ENCODE peak calls at places on chromosomes 3 and 15, in four cellular contexts. O is PC-3, Y is hepatocyte, C is left ventricle myocardium inferior. Q is an unnamed sample.
A peak's percentile ranks its signal among the peaks of the same experiment; 100 is the strongest.

GRCh38 chr3:78659386-78659987 is 1108.3 kb downstream of the ROBO1 start:
- DNase-seq in O (peak; percentile 76), Y (peak; percentile 67), C (no peak), Q (no peak)

GRCh38 chr3:174812172-174812862 is 46.8 kb upstream of the NAALADL2 start:
- DNase-seq in O (peak; percentile 11), Y (no peak), C (no peak), Q (no peak)

GRCh38 chr3:46440531-46441294 is 24.0 kb downstream of the LTF start:
- DNase-seq in O (no peak), Y (no peak), C (no peak), Q (no peak)

GRCh38 chr3:1963896-1964295 is 134.8 kb upstream of the CNTN4 start:
- DNase-seq in O (no peak), Y (no peak), C (no peak), Q (no peak)

GRCh38 chr3:110564674-110565073 is 506.9 kb upstream of the NECTIN3 start:
- DNase-seq in O (no peak), Y (no peak), C (no peak), Q (no peak)

GRCh38 chr3:57166660-57167059 is 1.5 kb upstream of the IL17RD start:
- DNase-seq in O (no peak), Y (no peak), C (no peak), Q (no peak)

GRCh38 chr15:31345606-31346366 is 19.2 kb downstream of the KLF13 start:
- DNase-seq in O (no peak), Y (no peak), C (peak; percentile 14), Q (no peak)

GRCh38 chr15:25989327-25989726 is 126.2 kb upstream of the ATP10A start:
- DNase-seq in O (no peak), Y (no peak), C (no peak), Q (no peak)

GRCh38 chr15:44317423-44317822 is 28.9 kb downstream of the GOLM2 start:
- DNase-seq in O (no peak), Y (no peak), C (no peak), Q (no peak)

GRCh38 chr3:127589600-127590281 is 792 bp downstream of the TPRA1 start:
- DNase-seq in O (peak; percentile 19), Y (peak; percentile 48), C (no peak), Q (no peak)

GRCh38 chr3:43362961-43363360 is 76.6 kb downstream of the SNRK start:
- DNase-seq in O (no peak), Y (no peak), C (no peak), Q (no peak)

GRCh38 chr3:29319262-29319661 is 38.4 kb downstream of the RBMS3 start:
- DNase-seq in O (no peak), Y (no peak), C (no peak), Q (no peak)

GRCh38 chr15:67146214-67146613 is 80.8 kb downstream of the SMAD3 start:
- DNase-seq in O (peak; percentile 61), Y (peak; percentile 46), C (peak; percentile 58), Q (peak; percentile 61)

GRCh38 chr15:41585140-41586047 is 26.4 kb downstream of the TYRO3 start:
- DNase-seq in O (peak; percentile 83), Y (peak; percentile 58), C (peak; percentile 52), Q (no peak)

GRCh38 chr15:39133201-39133600 is 447.7 kb upstream of the THBS1 start:
- DNase-seq in O (peak; percentile 46), Y (peak; percentile 30), C (no peak), Q (no peak)

GRCh38 chr15:40045572-40046217 is 6.7 kb upstream of the SRP14 start:
- DNase-seq in O (no peak), Y (no peak), C (no peak), Q (no peak)

GRCh38 chr15:83398591-83398990 is 48.5 kb upstream of the SH3GL3 start:
- DNase-seq in O (peak; percentile 67), Y (no peak), C (no peak), Q (no peak)

GRCh38 chr3:49869525-49870126 is at the start of gene CAMKV:
- DNase-seq in O (no peak), Y (peak; percentile 44), C (no peak), Q (no peak)

GRCh38 chr3:10417849-10418248 is 87.5 kb downstream of the ATP2B2 start:
- DNase-seq in O (peak; percentile 11), Y (no peak), C (no peak), Q (no peak)

GRCh38 chr15:57777034-57777433 is 70.5 kb downstream of the POLR2M start:
- DNase-seq in O (no peak), Y (no peak), C (no peak), Q (no peak)

GRCh38 chr15:42160110-42160509 is 3.7 kb upstream of the PLA2G4F start:
- DNase-seq in O (no peak), Y (no peak), C (no peak), Q (peak; percentile 57)

GRCh38 chr3:51559266-51559907 is 20.9 kb downstream of the RAD54L2 start:
- DNase-seq in O (peak; percentile 51), Y (peak; percentile 30), C (no peak), Q (no peak)

GRCh38 chr3:12465826-12466225 is 18.5 kb upstream of the TSEN2 start:
- DNase-seq in O (no peak), Y (no peak), C (no peak), Q (no peak)

GRCh38 chr3:31981206-31982181 is at the start of the genes OSBPL10 and ZNF860:
- DNase-seq in O (peak; percentile 96), Y (peak; percentile 90), C (peak; percentile 91), Q (peak; percentile 96)

GRCh38 chr15:64813075-64813474 is 12.4 kb downstream of the PIF1 start:
- DNase-seq in O (peak; percentile 11), Y (peak; percentile 55), C (no peak), Q (no peak)

GRCh38 chr3:131072845-131073244 is 46.2 kb downstream of the NEK11 start:
- DNase-seq in O (no peak), Y (peak; percentile 22), C (no peak), Q (no peak)
- H3K4me3 ChIP-seq in O (no peak overlapping the region), Y (no peak overlapping the region), C (no peak overlapping the region), Q (no peak overlapping the region)

GRCh38 chr3:21294768-21295167 is 456.2 kb downstream of the ZNF385D start:
- DNase-seq in O (peak; percentile 45), Y (no peak), C (no peak), Q (no peak)
- H3K27ac ChIP-seq in O (no peak overlapping the region), Y (no peak overlapping the region), C (no peak overlapping the region), Q (no peak overlapping the region)

GRCh38 chr3:64329037-64329436 is 103.8 kb upstream of the PRICKLE2 start:
- DNase-seq in O (no peak), Y (no peak), C (no peak), Q (no peak)

GRCh38 chr3:64332461-64333350 is 107.4 kb upstream of the PRICKLE2 start:
- DNase-seq in O (no peak), Y (no peak), C (no peak), Q (no peak)

GRCh38 chr3:64321747-64322146 is 96.5 kb upstream of the PRICKLE2 start:
- DNase-seq in O (peak; percentile 61), Y (peak; percentile 60), C (no peak), Q (no peak)

GRCh38 chr3:64331605-64332004 is 106.3 kb upstream of the PRICKLE2 start:
- DNase-seq in O (no peak), Y (no peak), C (no peak), Q (no peak)

GRCh38 chr3:64327039-64327804 is 102.0 kb upstream of the PRICKLE2 start:
- DNase-seq in O (no peak), Y (no peak), C (peak; percentile 77), Q (peak; percentile 76)
- H3K4me3 ChIP-seq in O (no peak overlapping the region), Y (no peak overlapping the region), C (peak overlapping the region; percentile 23), Q (no peak overlapping the region)

GRCh38 chr3:193974147-193974546 is 161.8 kb upstream of the HES1 start:
- DNase-seq in O (no peak), Y (peak; percentile 41), C (no peak), Q (no peak)
- H3K27ac ChIP-seq in O (no peak overlapping the region), Y (peak overlapping the region; percentile 0), C (no peak overlapping the region), Q (no peak overlapping the region)

DNA sequence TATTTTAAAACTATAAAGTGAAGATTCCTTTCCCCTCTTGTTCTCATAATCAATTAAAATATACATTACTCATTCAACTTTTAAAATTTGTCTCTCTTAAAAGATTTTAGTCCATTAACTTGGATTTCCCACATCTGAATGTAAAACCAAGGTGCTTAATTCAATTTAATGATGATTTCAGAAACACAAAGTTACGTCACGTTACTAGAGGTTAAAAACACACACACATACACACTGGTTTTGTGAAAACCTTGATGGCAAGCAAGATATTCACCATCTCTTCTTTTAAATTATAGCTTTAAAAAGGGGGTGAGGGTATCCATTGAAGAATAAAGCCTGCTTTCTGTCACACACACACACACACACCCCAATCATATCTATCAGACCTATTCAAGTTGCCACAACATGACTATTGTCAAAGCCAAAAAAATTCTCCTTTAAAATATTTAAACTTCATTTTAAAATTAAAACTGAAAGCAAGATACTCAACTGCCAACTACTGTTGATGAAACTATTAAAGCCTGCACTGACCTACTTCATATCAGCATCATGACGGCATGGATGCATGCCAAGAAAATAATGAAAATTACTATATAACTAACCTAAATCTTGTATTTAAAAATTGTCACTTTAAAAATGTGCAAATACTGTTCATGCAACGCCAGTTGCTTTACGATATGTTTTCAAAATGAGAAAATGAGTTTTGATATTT is 2.1 kb downstream of the RFX7 start:
- DNase-seq in O (no peak), Y (no peak), C (no peak), Q (no peak)
- H3K4me3 ChIP-seq in O (peak overlapping the region; percentile 78), Y (peak overlapping the region; percentile 93), C (peak overlapping the region; percentile 83), Q (peak overlapping the region; percentile 92)

DNA sequence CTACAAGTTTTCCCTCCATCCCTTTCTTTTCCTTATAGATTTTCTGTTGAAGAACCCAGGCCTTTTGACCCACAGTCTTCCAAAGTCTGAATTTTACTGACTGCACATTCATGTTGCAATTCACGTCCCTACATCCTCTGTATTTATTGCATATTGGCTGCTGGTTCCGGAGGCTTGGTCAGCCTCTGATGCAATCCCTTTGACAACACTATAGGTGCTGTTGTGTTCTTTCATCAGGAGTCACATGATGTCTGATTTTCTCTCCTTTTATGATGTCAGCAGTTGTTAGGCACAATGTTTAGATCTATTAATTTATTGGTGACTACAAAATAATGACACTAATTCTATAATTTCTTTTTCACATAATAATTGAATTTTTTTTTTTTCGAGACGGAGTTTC is 8.7 kb downstream of the CYP1A1 start:
- DNase-seq in O (no peak), Y (no peak), C (no peak), Q (no peak)
- H3K27ac ChIP-seq in O (no peak overlapping the region), Y (no peak overlapping the region), C (no peak overlapping the region), Q (no peak overlapping the region)

GRCh38 chr3:52892290-52892624 is 5.1 kb downstream of the STIMATE start:
- DNase-seq in O (no peak), Y (no peak), C (no peak), Q (no peak)
- H3K4me3 ChIP-seq in O (no peak overlapping the region), Y (no peak overlapping the region), C (no peak overlapping the region), Q (peak overlapping the region; percentile 34)

GRCh38 chr3:106399208-106399607 is 530.4 kb upstream of the CBLB start:
- DNase-seq in O (no peak), Y (no peak), C (no peak), Q (no peak)
- H3K27ac ChIP-seq in O (no peak overlapping the region), Y (no peak overlapping the region), C (no peak overlapping the region), Q (no peak overlapping the region)

DNA sequence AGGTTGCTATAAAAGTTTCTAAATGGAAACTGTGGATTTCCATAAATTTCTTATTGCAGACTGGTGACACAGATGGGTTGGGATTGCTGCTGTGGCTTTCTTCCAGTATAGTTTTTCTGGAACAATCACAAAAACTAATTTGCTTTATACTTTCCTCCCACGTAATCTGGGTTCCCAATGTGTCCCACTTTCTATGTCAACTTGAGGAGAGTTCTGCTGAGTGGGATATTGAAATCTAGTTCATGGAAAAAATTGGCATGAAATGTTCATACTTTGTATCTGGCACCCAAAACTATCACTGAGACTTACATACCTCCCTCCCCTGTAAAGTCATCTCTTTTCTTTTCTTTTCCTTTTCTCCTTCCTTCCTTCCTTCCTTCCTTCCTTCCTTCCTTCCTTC is 126.8 kb downstream of the TGFBR2 start:
- DNase-seq in O (no peak), Y (no peak), C (no peak), Q (no peak)
- H3K4me3 ChIP-seq in O (no peak overlapping the region), Y (no peak overlapping the region), C (no peak overlapping the region), Q (no peak overlapping the region)